ENCODE peak calls at places on chromosomes 6 and 20, in four cellular contexts. Y is HepG2, G is K562, L is GM12878. F is an unnamed sample.
A peak's percentile ranks its signal among the peaks of the same experiment; 100 is the strongest.

GRCh38 chr6:106637051-106637717 is 7.8 kb downstream of the QRSL1 start:
- DNase-seq in L (no peak), Y (no peak), G (no peak), F (no peak)

GRCh38 chr20:3875378-3875974 is 13.7 kb upstream of the PANK2 start:
- DNase-seq in G (no peak), Y (no peak), L (no peak), F (no peak)

GRCh38 chr20:57920971-57921370 is 211.2 kb upstream of the PMEPA1 start:
- DNase-seq in Y (no peak), G (no peak), L (no peak), F (no peak)

GRCh38 chr20:6051505-6051904 is 2.4 kb downstream of the LRRN4 start:
- DNase-seq in G (no peak), L (no peak), Y (peak; percentile 33), F (no peak)

GRCh38 chr20:43949248-43949647 is 34.6 kb downstream of the TOX2 start:
- DNase-seq in G (no peak), L (no peak), Y (no peak), F (no peak)

GRCh38 chr6:165774903-165775608 is 112.0 kb upstream of the PDE10A start:
- DNase-seq in L (no peak), G (no peak), Y (peak; percentile 39), F (peak; percentile 28)

GRCh38 chr6:121590438-121590837 is 155.0 kb downstream of the GJA1 start:
- DNase-seq in G (no peak), Y (no peak), L (no peak), F (no peak)

GRCh38 chr6:48826318-48826595 is 636.8 kb downstream of the MMUT start:
- DNase-seq in L (no peak), Y (no peak), G (no peak), F (no peak)

GRCh38 chr20:53880108-53880641 is 190.2 kb downstream of the BCAS1 start:
- DNase-seq in L (no peak), G (no peak), Y (no peak), F (no peak)

GRCh38 chr6:144284753-144285547 is at the start of gene UTRN:
- DNase-seq in L (no peak), G (peak; percentile 47), Y (peak; percentile 74), F (peak; percentile 82)

GRCh38 chr6:43936476-43936875 is 166.5 kb downstream of the VEGFA start:
- DNase-seq in L (no peak), G (no peak), Y (no peak), F (no peak)

GRCh38 chr6:43973351-43973750 is 153.9 kb downstream of the MRPL14 start:
- DNase-seq in Y (no peak), G (no peak), L (no peak), F (no peak)

GRCh38 chr6:109239192-109239917 is 142.9 kb downstream of the CD164 start:
- DNase-seq in Y (no peak), L (no peak), G (no peak), F (no peak)

GRCh38 chr6:145886228-145886956 is 71.8 kb upstream of the FBXO30 start:
- DNase-seq in G (no peak), Y (no peak), L (no peak), F (no peak)

GRCh38 chr20:5829241-5829809 is 79.1 kb downstream of the SHLD1 start:
- DNase-seq in G (no peak), Y (no peak), L (no peak), F (no peak)

GRCh38 chr20:43430265-43430664 is 27.4 kb upstream of the SRSF6 start:
- DNase-seq in Y (no peak), L (no peak), G (no peak), F (no peak)

GRCh38 chr20:32017711-32018251 is 7.5 kb downstream of the CCM2L start:
- DNase-seq in G (peak; percentile 81), L (no peak), Y (peak; percentile 69), F (peak; percentile 56)

GRCh38 chr6:89974776-89975175 is 80.5 kb downstream of the GJA10 start:
- DNase-seq in L (no peak), Y (no peak), G (no peak), F (no peak)

GRCh38 chr20:3238616-3239025 is 369 bp downstream of the SLC4A11 start:
- DNase-seq in L (no peak), G (peak; percentile 63), Y (no peak), F (peak; percentile 51)

GRCh38 chr6:47983491-47983890 is 127.5 kb downstream of the PTCHD4 start:
- DNase-seq in L (no peak), G (no peak), Y (no peak), F (no peak)

GRCh38 chr6:106979435-106979884 is 4.9 kb upstream of the CD24 start:
- DNase-seq in G (peak; percentile 84), Y (peak; percentile 73), L (peak; percentile 24), F (peak; percentile 74)

GRCh38 chr6:163955131-163955530 is 540.6 kb downstream of the QKI start:
- DNase-seq in Y (no peak), G (no peak), L (no peak), F (no peak)

GRCh38 chr6:136527831-136528230 is 22.4 kb downstream of the MAP7 start:
- DNase-seq in Y (no peak), L (no peak), G (no peak), F (no peak)

GRCh38 chr6:152267967-152268845 is 369.0 kb downstream of the SYNE1 start:
- DNase-seq in L (no peak), Y (peak; percentile 45), G (peak; percentile 11), F (peak; percentile 25)

GRCh38 chr20:4153661-4154238 is 138.4 kb upstream of the RNF24 start:
- DNase-seq in L (no peak), G (no peak), Y (no peak), F (no peak)

GRCh38 chr6:11332463-11332862 is 100.0 kb upstream of the NEDD9 start:
- DNase-seq in Y (no peak), G (no peak), L (no peak), F (no peak)

DNA sequence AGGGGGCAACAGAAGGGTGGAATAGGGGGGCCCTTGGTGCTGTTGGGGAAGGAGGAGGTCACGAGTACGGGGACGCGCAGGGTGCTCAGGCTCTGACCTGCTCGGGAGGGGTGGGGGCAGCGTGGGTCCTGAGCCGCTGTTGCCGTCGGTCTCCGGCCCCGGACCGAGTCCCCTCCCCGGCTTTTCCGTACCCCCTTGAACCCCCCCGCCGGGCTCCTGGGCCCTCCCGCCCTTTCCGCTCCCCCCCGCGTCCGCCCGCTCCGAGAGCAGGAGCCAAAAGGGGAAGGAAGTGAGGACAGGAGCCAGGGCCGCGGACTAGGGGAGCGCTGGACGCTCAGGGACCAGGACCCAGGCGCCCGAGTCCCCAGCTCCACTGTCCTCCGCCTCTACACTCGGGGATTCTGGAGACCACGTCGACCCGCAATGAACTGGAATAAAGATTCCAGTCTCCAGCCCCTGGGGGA is at the start of gene RGL2:
- DNase-seq in G (peak; percentile 82), L (no peak), Y (no peak), F (peak; percentile 23)
- TF ChIP-seq TARDBP in G (no peak), L (no peak), Y (no peak), F (no peak)

GRCh38 chr6:156830126-156830525 is 52.9 kb downstream of the ARID1B start:
- DNase-seq in L (no peak), G (no peak), Y (no peak), F (no peak)

GRCh38 chr6:156825475-156825874 is 48.3 kb downstream of the ARID1B start:
- DNase-seq in Y (no peak), G (no peak), L (no peak), F (no peak)

GRCh38 chr6:156826290-156826955 is 49.2 kb downstream of the ARID1B start:
- DNase-seq in L (no peak), G (no peak), Y (no peak), F (no peak)

GRCh38 chr6:156827382-156827781 is 50.2 kb downstream of the ARID1B start:
- DNase-seq in L (no peak), Y (no peak), G (no peak), F (no peak)

GRCh38 chr6:156828280-156828703 is 51.1 kb downstream of the ARID1B start:
- DNase-seq in L (no peak), Y (peak; percentile 39), G (no peak), F (no peak)
- TF ChIP-seq SP1 in L (no peak), Y (no peak), G (no peak), F (no peak)

GRCh38 chr20:46694484-46694883 is 5.2 kb upstream of the TP53RK start:
- DNase-seq in Y (no peak), L (peak; percentile 27), G (peak; percentile 35), F (no peak)
- TF ChIP-seq TARDBP in Y (no peak), L (no peak), G (no peak), F (no peak)

GRCh38 chr6:3534599-3534998 is 77.7 kb upstream of the SLC22A23 start:
- DNase-seq in G (no peak), L (no peak), Y (peak; percentile 16), F (no peak)
- TF ChIP-seq SP1 in G (no peak), L (no peak), Y (no peak), F (no peak)

GRCh38 chr6:19892250-19892649 is 55.1 kb downstream of the ID4 start:
- DNase-seq in Y (no peak), G (no peak), L (no peak), F (no peak)
- TF ChIP-seq TARDBP in Y (no peak), G (no peak), L (no peak), F (no peak)

GRCh38 chr20:63097336-63097831 is 90.6 kb upstream of the BHLHE23 start:
- DNase-seq in G (no peak), L (no peak), Y (no peak), F (no peak)
- TF ChIP-seq SP1 in G (no peak), L (no peak), Y (no peak), F (no peak)

GRCh38 chr6:169972736-169973135 is 221.3 kb downstream of the ERMARD start:
- DNase-seq in L (no peak), G (no peak), Y (no peak), F (no peak)
- TF ChIP-seq TARDBP in L (no peak), G (no peak), Y (no peak), F (no peak)